ENCODE peak calls at places on chromosome 6, in eight cellular contexts. V is foreskin fibroblast, J is cardiac muscle cell, I is HL-60, K is A549, M is GM20000, O is BJ, U is astrocyte of the spinal cord. E is an unnamed sample.

GRCh38 chr6:159615923-159616322 is 77.1 kb downstream of the SOD2 start:
- DNase-seq in V (no peak), J (no peak), I (no peak), K (no peak), M (no peak), O (no peak), U (no peak), E (no peak)

GRCh38 chr6:143611580-143611979 is 66.2 kb upstream of the PHACTR2 start:
- DNase-seq in V (no peak), J (no peak), I (no peak), K (no peak), M (no peak), O (no peak), U (no peak), E (no peak)

GRCh38 chr6:170111141-170111664 is 179.7 kb downstream of the DLL1 start:
- DNase-seq in V (no peak), J (no peak), I (no peak), K (no peak), M (no peak), O (no peak), U (no peak), E (no peak)

GRCh38 chr6:139109558-139109957 is 25.3 kb upstream of the HECA start:
- DNase-seq in V (no peak), J (peak), I (no peak), K (peak), M (no peak), O (no peak), U (no peak), E (no peak)

GRCh38 chr6:21138359-21139094 is 455.0 kb upstream of the SOX4 start:
- DNase-seq in V (peak), J (no peak), I (no peak), K (no peak), M (no peak), O (no peak), U (peak), E (no peak)

GRCh38 chr6:73694711-73695411 is 1.1 kb upstream of the CD109 start:
- DNase-seq in V (peak), J (no peak), I (no peak), K (peak), M (no peak), O (no peak), U (peak), E (no peak)

GRCh38 chr6:3848925-3849605 is at the start of gene FAM50B:
- DNase-seq in V (peak), J (peak), I (peak), K (peak), M (peak), O (peak), U (peak), E (no peak)

GRCh38 chr6:33962186-33962585 is 158.4 kb upstream of the MLN start:
- DNase-seq in V (peak), J (no peak), I (no peak), K (no peak), M (no peak), O (no peak), U (no peak), E (no peak)

GRCh38 chr6:39260451-39260850 is 31.2 kb upstream of the KCNK5 start:
- DNase-seq in V (no peak), J (no peak), I (no peak), K (no peak), M (no peak), O (no peak), U (no peak), E (no peak)

GRCh38 chr6:80769101-80769500 is 662.6 kb downstream of the BCKDHB start:
- DNase-seq in V (peak), J (no peak), I (no peak), K (no peak), M (no peak), O (peak), U (peak), E (no peak)

GRCh38 chr6:29153083-29153482 is 17.6 kb upstream of the OR2J2 start:
- DNase-seq in V (no peak), J (no peak), I (no peak), K (no peak), M (no peak), O (no peak), U (no peak), E (no peak)

GRCh38 chr6:108518714-108519576 is 41.8 kb upstream of the FOXO3 start:
- DNase-seq in V (peak), J (no peak), I (no peak), K (peak), M (no peak), O (no peak), U (peak), E (no peak)

GRCh38 chr6:138953451-138953850 is 34.6 kb downstream of the REPS1 start:
- DNase-seq in V (peak), J (no peak), I (no peak), K (no peak), M (no peak), O (no peak), U (peak), E (no peak)

GRCh38 chr6:43389713-43390265 is 20.3 kb upstream of the ZNF318 start:
- DNase-seq in V (no peak), J (no peak), I (no peak), K (no peak), M (no peak), O (no peak), U (no peak), E (no peak)

GRCh38 chr6:166343157-166343502 is 785 bp upstream of the SFT2D1 start:
- DNase-seq in V (no peak), J (no peak), I (no peak), K (no peak), M (no peak), O (no peak), U (no peak), E (no peak)

GRCh38 chr6:44956426-44956825 is 371.7 kb upstream of the RUNX2 start:
- DNase-seq in V (no peak), J (no peak), I (no peak), K (no peak), M (no peak), O (no peak), U (peak), E (no peak)

GRCh38 chr6:21935561-21936028 is 342.0 kb downstream of the SOX4 start:
- DNase-seq in V (peak), J (peak), I (peak), K (peak), M (peak), O (no peak), U (peak), E (no peak)

GRCh38 chr6:157552956-157553485 is 172.0 kb downstream of the ZDHHC14 start:
- DNase-seq in V (no peak), J (no peak), I (no peak), K (no peak), M (no peak), O (no peak), U (no peak), E (no peak)

GRCh38 chr6:28980797-28981390 is 24.2 kb downstream of the ZNF311 start:
- DNase-seq in V (peak), J (peak), I (no peak), K (peak), M (peak), O (no peak), U (peak), E (no peak)

GRCh38 chr6:136289579-136290405 is at the start of gene BCLAF1:
- DNase-seq in V (peak), J (peak), I (peak), K (peak), M (peak), O (peak), U (peak), E (peak)

GRCh38 chr6:90040931-90041330 is 146.7 kb downstream of the GJA10 start:
- DNase-seq in V (no peak), J (no peak), I (no peak), K (no peak), M (no peak), O (no peak), U (no peak), E (no peak)

GRCh38 chr6:27630727-27631613 is 158.1 kb upstream of the ZNF184 start:
- DNase-seq in V (peak), J (peak), I (no peak), K (peak), M (peak), O (no peak), U (peak), E (no peak)

GRCh38 chr6:156474507-156475120 is 302.6 kb upstream of the ARID1B start:
- DNase-seq in V (no peak), J (no peak), I (no peak), K (no peak), M (peak), O (no peak), U (no peak), E (no peak)

GRCh38 chr6:20907486-20908071 is 373.3 kb downstream of the CDKAL1 start:
- DNase-seq in V (no peak), J (no peak), I (no peak), K (no peak), M (no peak), O (no peak), U (no peak), E (no peak)

DNA sequence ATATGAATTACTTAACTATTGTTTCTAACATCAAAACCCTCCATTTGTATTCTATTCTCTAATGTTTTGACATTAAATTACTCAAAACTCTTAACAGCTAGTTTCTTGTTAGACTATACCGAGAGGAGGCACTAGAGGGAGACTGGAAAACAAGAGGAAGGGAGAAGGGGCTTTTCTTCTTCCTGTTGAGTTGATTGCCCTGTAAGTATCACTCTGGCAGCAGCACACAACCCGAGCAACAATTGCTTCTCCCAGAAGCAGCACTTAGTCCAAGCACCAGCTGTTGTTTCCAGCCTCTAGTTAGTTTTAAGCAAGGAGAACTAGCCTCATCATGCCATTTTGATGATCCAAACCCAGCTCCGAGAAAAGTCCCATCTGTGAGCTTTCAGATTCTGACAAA is 603.8 kb downstream of the PRKN start:
- DNase-seq in V (no peak), J (peak), I (peak), K (peak), M (no peak), O (no peak), U (no peak), E (no peak)
- TF ChIP-seq CTCF in V (no peak), J (peak), I (no peak), K (peak), M (no peak), O (no peak), U (peak), E (peak)

DNA sequence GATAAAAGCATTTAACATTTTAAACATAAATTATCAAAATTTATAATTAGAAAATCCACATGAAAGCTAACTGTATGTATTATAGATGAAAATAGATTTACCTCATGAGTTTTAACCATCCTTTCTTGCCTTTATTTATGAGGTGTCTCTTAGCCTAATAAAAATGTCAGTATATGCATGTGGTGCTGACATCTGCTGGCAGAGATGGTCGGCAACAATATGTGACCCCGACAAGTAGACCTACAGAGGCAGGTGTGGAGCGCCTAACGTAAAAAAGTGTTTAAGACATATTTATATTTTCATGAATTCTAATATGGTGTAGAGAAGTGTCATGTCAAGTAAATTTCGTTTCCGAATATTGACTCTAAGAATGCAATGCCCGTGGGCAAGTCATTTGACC is 149.0 kb upstream of the FUT9 start:
- DNase-seq in V (no peak), J (peak), I (no peak), K (peak), M (peak), O (no peak), U (no peak), E (no peak)
- TF ChIP-seq CTCF in V (no peak), J (no peak), I (no peak), K (peak), M (peak), O (no peak), U (peak), E (peak)

GRCh38 chr6:12717356-12717755 is 789 bp downstream of the PHACTR1 start:
- DNase-seq in V (no peak), J (no peak), I (no peak), K (no peak), M (no peak), O (no peak), U (peak), E (no peak)
- TF ChIP-seq CTCF in V (no peak), J (no peak), I (no peak), K (no peak), M (no peak), O (no peak), U (no peak), E (no peak)

GRCh38 chr6:141077355-141078333 is 1055.1 kb upstream of the GJE1 start:
- DNase-seq in V (no peak), J (peak), I (no peak), K (peak), M (peak), O (no peak), U (no peak), E (no peak)
- TF ChIP-seq CTCF in V (no peak), J (peak), I (peak), K (no peak), M (no peak), O (no peak), U (peak), E (peak)

GRCh38 chr6:52362443-52363221 is 681 bp downstream of the PAQR8 start:
- DNase-seq in V (no peak), J (peak), I (peak), K (no peak), M (peak), O (no peak), U (peak), E (peak)
- TF ChIP-seq CTCF in V (peak), J (no peak), I (no peak), K (no peak), M (peak), O (peak), U (peak), E (no peak)

GRCh38 chr6:14068623-14069022 is 48.9 kb upstream of the CD83 start:
- DNase-seq in V (no peak), J (no peak), I (no peak), K (no peak), M (no peak), O (no peak), U (no peak), E (no peak)
- TF ChIP-seq CTCF in V (no peak), J (no peak), I (no peak), K (no peak), M (no peak), O (no peak), U (no peak), E (no peak)

GRCh38 chr6:35024601-35025054 is 116.5 kb downstream of the TCP11 start:
- DNase-seq in V (no peak), J (peak), I (no peak), K (peak), M (no peak), O (no peak), U (peak), E (no peak)

GRCh38 chr6:35026434-35027222 is 114.5 kb downstream of the TCP11 start:
- DNase-seq in V (no peak), J (no peak), I (no peak), K (no peak), M (no peak), O (no peak), U (peak), E (no peak)

GRCh38 chr6:35023601-35024000 is 117.5 kb downstream of the TCP11 start:
- DNase-seq in V (no peak), J (no peak), I (no peak), K (no peak), M (no peak), O (no peak), U (no peak), E (no peak)

GRCh38 chr6:35027807-35028206 is 113.3 kb downstream of the TCP11 start:
- DNase-seq in V (no peak), J (no peak), I (no peak), K (no peak), M (no peak), O (no peak), U (no peak), E (no peak)

GRCh38 chr6:35025241-35026188 is 115.6 kb downstream of the TCP11 start:
- DNase-seq in V (no peak), J (no peak), I (no peak), K (no peak), M (no peak), O (no peak), U (no peak), E (no peak)
- TF ChIP-seq CTCF in V (peak), J (peak), I (no peak), K (no peak), M (no peak), O (peak), U (peak), E (peak)

GRCh38 chr6:53359843-53360834 is 11.4 kb upstream of the ELOVL5 start:
- DNase-seq in V (peak), J (no peak), I (no peak), K (peak), M (peak), O (no peak), U (peak), E (no peak)

GRCh38 chr6:53363341-53364079 is 14.8 kb upstream of the ELOVL5 start:
- DNase-seq in V (no peak), J (no peak), I (no peak), K (no peak), M (no peak), O (no peak), U (no peak), E (no peak)

GRCh38 chr6:53359088-53359842 is 10.5 kb upstream of the ELOVL5 start:
- DNase-seq in V (peak), J (peak), I (peak), K (peak), M (peak), O (peak), U (peak), E (peak)

GRCh38 chr6:53358440-53359087 is 9.8 kb upstream of the ELOVL5 start:
- DNase-seq in V (no peak), J (peak), I (no peak), K (no peak), M (peak), O (no peak), U (no peak), E (no peak)

DNA sequence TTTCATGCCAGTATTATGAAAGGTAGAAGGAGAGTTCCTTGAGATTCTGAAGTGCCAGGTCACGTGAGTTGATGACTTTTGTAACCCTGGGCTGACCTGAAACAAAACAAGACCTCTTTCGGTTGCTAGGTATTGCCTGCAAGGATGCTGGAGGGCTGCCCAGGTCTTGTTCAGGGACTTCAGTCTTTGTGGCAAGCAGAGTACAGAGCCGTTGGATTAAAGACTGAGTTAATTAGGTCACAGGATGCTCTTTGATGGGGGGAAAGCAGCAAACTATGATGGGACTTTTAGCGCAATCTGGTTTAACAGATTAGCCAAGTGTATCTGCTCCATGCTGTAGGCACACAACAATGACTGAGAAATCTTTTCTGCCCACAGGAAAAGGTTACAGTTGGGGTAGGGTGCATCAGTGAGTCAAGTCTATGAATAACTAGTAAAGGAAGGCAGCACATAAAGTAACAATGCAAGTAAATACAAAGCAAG is 12.8 kb upstream of the ELOVL5 start:
- DNase-seq in V (peak), J (no peak), I (no peak), K (peak), M (peak), O (no peak), U (peak), E (no peak)
- TF ChIP-seq CTCF in V (no peak), J (no peak), I (no peak), K (no peak), M (no peak), O (no peak), U (no peak), E (no peak)

DNA sequence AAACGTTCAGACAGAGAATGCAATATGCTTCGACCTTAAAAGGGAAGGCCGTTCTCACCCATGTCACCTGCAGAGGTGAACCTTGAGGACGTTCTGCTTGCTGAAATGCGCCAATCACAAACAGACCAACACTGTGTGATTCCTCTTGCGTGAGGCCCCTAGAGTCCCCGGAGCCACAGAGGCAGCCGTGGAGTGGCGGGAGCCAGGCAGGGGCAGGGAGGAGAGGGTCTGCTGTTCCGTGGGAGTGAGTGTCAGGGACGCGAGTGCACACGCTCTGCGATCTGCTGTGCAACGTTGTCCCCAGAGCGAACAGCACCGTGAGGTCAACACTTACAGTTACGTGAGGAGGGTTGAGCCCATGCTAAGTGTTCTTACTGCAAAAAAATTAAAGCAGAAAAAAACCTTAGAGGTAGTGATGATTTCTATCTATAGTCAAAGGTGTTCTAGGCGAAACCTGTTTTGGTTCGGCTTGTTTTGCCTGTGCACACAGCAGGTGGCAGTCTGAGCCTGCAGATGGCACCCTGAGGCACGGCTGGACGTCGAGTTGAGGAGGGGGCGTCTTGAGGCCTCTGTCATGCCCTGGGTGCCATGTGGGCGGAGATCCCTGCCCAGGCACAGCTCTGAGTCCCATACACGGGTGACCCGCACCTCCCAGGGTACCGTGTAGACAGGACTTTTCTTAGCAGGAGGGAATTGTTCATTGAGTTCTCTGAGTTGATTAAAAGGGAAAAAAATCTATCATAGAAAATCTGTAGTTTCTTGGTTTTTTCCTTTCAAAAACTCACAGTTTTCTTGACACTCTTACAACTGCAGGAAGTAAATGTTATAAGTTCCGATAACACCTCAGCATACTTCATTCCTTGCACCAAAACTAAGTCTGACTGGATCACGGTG is 71.8 kb upstream of the FRMD1 start:
- DNase-seq in V (no peak), J (peak), I (no peak), K (peak), M (no peak), O (no peak), U (no peak), E (peak)
- TF ChIP-seq CTCF in V (peak), J (peak), I (no peak), K (peak), M (no peak), O (peak), U (peak), E (peak)

GRCh38 chr6:13848553-13849150 is 34.3 kb upstream of the MCUR1 start:
- DNase-seq in V (no peak), J (peak), I (no peak), K (no peak), M (no peak), O (no peak), U (no peak), E (no peak)

GRCh38 chr6:13847651-13848050 is 33.3 kb upstream of the MCUR1 start:
- DNase-seq in V (no peak), J (no peak), I (no peak), K (no peak), M (no peak), O (no peak), U (no peak), E (no peak)

GRCh38 chr6:13851803-13852202 is 37.4 kb upstream of the MCUR1 start:
- DNase-seq in V (no peak), J (no peak), I (no peak), K (no peak), M (no peak), O (no peak), U (no peak), E (no peak)

GRCh38 chr6:13846841-13847240 is 32.5 kb upstream of the MCUR1 start:
- DNase-seq in V (no peak), J (no peak), I (no peak), K (peak), M (no peak), O (no peak), U (no peak), E (no peak)
- TF ChIP-seq CTCF in V (no peak), J (no peak), I (no peak), K (no peak), M (no peak), O (no peak), U (peak), E (peak)

E was measured in chondrocyte.